ENCODE peak calls at places on chromosomes 7 and 10, in eight cellular contexts. One of them, this sample, is unnamed.

GRCh38 chr7:4840097-4840501 is 21.7 kb downstream of the PAPOLB start:
- DNase-seq in lower lobe of right lung: no peak
- DNase-seq in fibroblast of gingiva: no peak
- DNase-seq in psoas muscle: no peak
- DNase-seq in activated CD8-positive, alpha-beta memory T cell treated with anti-CD3 and anti-CD28 coated beads, Interleukin-2, amount 10 ng/mL, durations not matched to agents 7 days and 5 days: no peak
- DNase-seq in CD8-positive, alpha-beta memory T cell: no peak
- DNase-seq in DMS 273 treated with DMSO at 0.1 percent for 48 hours: peak; percentile 10
- DNase-seq in kidney: no peak
- DNase-seq in this sample: no peak

GRCh38 chr10:103416436-103417147 is 20.2 kb downstream of the PDCD11 start:
- DNase-seq in lower lobe of right lung: no peak
- DNase-seq in fibroblast of gingiva: peak; percentile 55
- DNase-seq in psoas muscle: peak; percentile 46
- DNase-seq in activated CD8-positive, alpha-beta memory T cell treated with anti-CD3 and anti-CD28 coated beads, Interleukin-2, amount 10 ng/mL, durations not matched to agents 7 days and 5 days: peak; percentile 81
- DNase-seq in CD8-positive, alpha-beta memory T cell: peak; percentile 45
- DNase-seq in DMS 273 treated with DMSO at 0.1 percent for 48 hours: no peak
- DNase-seq in kidney: no peak
- DNase-seq in this sample: peak; percentile 53

GRCh38 chr10:123007558-123008378 is 827 bp downstream of the IKZF5 start:
- DNase-seq in lower lobe of right lung: peak; percentile 50
- DNase-seq in fibroblast of gingiva: peak; percentile 31
- DNase-seq in psoas muscle: peak; percentile 17
- DNase-seq in activated CD8-positive, alpha-beta memory T cell treated with anti-CD3 and anti-CD28 coated beads, Interleukin-2, amount 10 ng/mL, durations not matched to agents 7 days and 5 days: peak; percentile 73
- DNase-seq in CD8-positive, alpha-beta memory T cell: peak; percentile 68
- DNase-seq in DMS 273 treated with DMSO at 0.1 percent for 48 hours: no peak
- DNase-seq in kidney: no peak
- DNase-seq in this sample: peak; percentile 30

GRCh38 chr7:149081914-149082313 is 8.6 kb downstream of the ZNF786 start:
- DNase-seq in lower lobe of right lung: no peak
- DNase-seq in fibroblast of gingiva: no peak
- DNase-seq in psoas muscle: no peak
- DNase-seq in activated CD8-positive, alpha-beta memory T cell treated with anti-CD3 and anti-CD28 coated beads, Interleukin-2, amount 10 ng/mL, durations not matched to agents 7 days and 5 days: no peak
- DNase-seq in CD8-positive, alpha-beta memory T cell: no peak
- DNase-seq in DMS 273 treated with DMSO at 0.1 percent for 48 hours: no peak
- DNase-seq in kidney: no peak
- DNase-seq in this sample: no peak

GRCh38 chr10:5510281-5511072 is 11.1 kb upstream of the CALML5 start:
- DNase-seq in lower lobe of right lung: no peak
- DNase-seq in fibroblast of gingiva: no peak
- DNase-seq in psoas muscle: no peak
- DNase-seq in activated CD8-positive, alpha-beta memory T cell treated with anti-CD3 and anti-CD28 coated beads, Interleukin-2, amount 10 ng/mL, durations not matched to agents 7 days and 5 days: no peak
- DNase-seq in CD8-positive, alpha-beta memory T cell: no peak
- DNase-seq in DMS 273 treated with DMSO at 0.1 percent for 48 hours: no peak
- DNase-seq in kidney: peak; percentile 23
- DNase-seq in this sample: no peak

GRCh38 chr10:123252779-123253178 is 98.6 kb downstream of the BUB3 start:
- DNase-seq in lower lobe of right lung: no peak
- DNase-seq in fibroblast of gingiva: no peak
- DNase-seq in psoas muscle: no peak
- DNase-seq in activated CD8-positive, alpha-beta memory T cell treated with anti-CD3 and anti-CD28 coated beads, Interleukin-2, amount 10 ng/mL, durations not matched to agents 7 days and 5 days: no peak
- DNase-seq in CD8-positive, alpha-beta memory T cell: no peak
- DNase-seq in DMS 273 treated with DMSO at 0.1 percent for 48 hours: no peak
- DNase-seq in kidney: no peak
- DNase-seq in this sample: no peak

GRCh38 chr7:26155531-26156375 is 3.8 kb downstream of the NFE2L3 start:
- DNase-seq in lower lobe of right lung: no peak
- DNase-seq in fibroblast of gingiva: no peak
- DNase-seq in psoas muscle: no peak
- DNase-seq in activated CD8-positive, alpha-beta memory T cell treated with anti-CD3 and anti-CD28 coated beads, Interleukin-2, amount 10 ng/mL, durations not matched to agents 7 days and 5 days: no peak
- DNase-seq in CD8-positive, alpha-beta memory T cell: no peak
- DNase-seq in DMS 273 treated with DMSO at 0.1 percent for 48 hours: no peak
- DNase-seq in kidney: no peak
- DNase-seq in this sample: no peak

GRCh38 chr7:25856056-25856780 is 295.8 kb upstream of the NFE2L3 start:
- DNase-seq in lower lobe of right lung: no peak
- DNase-seq in fibroblast of gingiva: peak; percentile 52
- DNase-seq in psoas muscle: no peak
- DNase-seq in activated CD8-positive, alpha-beta memory T cell treated with anti-CD3 and anti-CD28 coated beads, Interleukin-2, amount 10 ng/mL, durations not matched to agents 7 days and 5 days: no peak
- DNase-seq in CD8-positive, alpha-beta memory T cell: no peak
- DNase-seq in DMS 273 treated with DMSO at 0.1 percent for 48 hours: peak; percentile 88
- DNase-seq in kidney: no peak
- DNase-seq in this sample: no peak

GRCh38 chr7:128887169-128888038 is 23.1 kb downstream of the KCP start:
- DNase-seq in lower lobe of right lung: no peak
- DNase-seq in fibroblast of gingiva: no peak
- DNase-seq in psoas muscle: no peak
- DNase-seq in activated CD8-positive, alpha-beta memory T cell treated with anti-CD3 and anti-CD28 coated beads, Interleukin-2, amount 10 ng/mL, durations not matched to agents 7 days and 5 days: no peak
- DNase-seq in CD8-positive, alpha-beta memory T cell: no peak
- DNase-seq in DMS 273 treated with DMSO at 0.1 percent for 48 hours: no peak
- DNase-seq in kidney: peak; percentile 39
- DNase-seq in this sample: no peak

GRCh38 chr7:107993879-107994278 is 9.1 kb downstream of the LAMB1 start:
- DNase-seq in lower lobe of right lung: no peak
- DNase-seq in fibroblast of gingiva: no peak
- DNase-seq in psoas muscle: no peak
- DNase-seq in activated CD8-positive, alpha-beta memory T cell treated with anti-CD3 and anti-CD28 coated beads, Interleukin-2, amount 10 ng/mL, durations not matched to agents 7 days and 5 days: no peak
- DNase-seq in CD8-positive, alpha-beta memory T cell: no peak
- DNase-seq in DMS 273 treated with DMSO at 0.1 percent for 48 hours: no peak
- DNase-seq in kidney: no peak
- DNase-seq in this sample: no peak

GRCh38 chr7:23105086-23105643 is 420 bp upstream of the KLHL7 start:
- DNase-seq in lower lobe of right lung: no peak
- DNase-seq in fibroblast of gingiva: no peak
- DNase-seq in psoas muscle: no peak
- DNase-seq in activated CD8-positive, alpha-beta memory T cell treated with anti-CD3 and anti-CD28 coated beads, Interleukin-2, amount 10 ng/mL, durations not matched to agents 7 days and 5 days: no peak
- DNase-seq in CD8-positive, alpha-beta memory T cell: no peak
- DNase-seq in DMS 273 treated with DMSO at 0.1 percent for 48 hours: no peak
- DNase-seq in kidney: no peak
- DNase-seq in this sample: no peak

GRCh38 chr10:45000138-45000763 is 472 bp upstream of the ZNF22 start:
- DNase-seq in lower lobe of right lung: no peak
- DNase-seq in fibroblast of gingiva: peak; percentile 97
- DNase-seq in psoas muscle: peak; percentile 89
- DNase-seq in activated CD8-positive, alpha-beta memory T cell treated with anti-CD3 and anti-CD28 coated beads, Interleukin-2, amount 10 ng/mL, durations not matched to agents 7 days and 5 days: no peak
- DNase-seq in CD8-positive, alpha-beta memory T cell: peak; percentile 17
- DNase-seq in DMS 273 treated with DMSO at 0.1 percent for 48 hours: no peak
- DNase-seq in kidney: peak; percentile 93
- DNase-seq in this sample: peak; percentile 93

GRCh38 chr7:149838992-149839408 is 825 bp downstream of the ZNF862 start:
- DNase-seq in lower lobe of right lung: no peak
- DNase-seq in fibroblast of gingiva: peak; percentile 18
- DNase-seq in psoas muscle: no peak
- DNase-seq in activated CD8-positive, alpha-beta memory T cell treated with anti-CD3 and anti-CD28 coated beads, Interleukin-2, amount 10 ng/mL, durations not matched to agents 7 days and 5 days: no peak
- DNase-seq in CD8-positive, alpha-beta memory T cell: no peak
- DNase-seq in DMS 273 treated with DMSO at 0.1 percent for 48 hours: no peak
- DNase-seq in kidney: no peak
- DNase-seq in this sample: no peak

GRCh38 chr7:79459381-79459780 is 5.9 kb upstream of the MAGI2 start:
- DNase-seq in lower lobe of right lung: no peak
- DNase-seq in fibroblast of gingiva: peak; percentile 76
- DNase-seq in psoas muscle: no peak
- DNase-seq in activated CD8-positive, alpha-beta memory T cell treated with anti-CD3 and anti-CD28 coated beads, Interleukin-2, amount 10 ng/mL, durations not matched to agents 7 days and 5 days: no peak
- DNase-seq in CD8-positive, alpha-beta memory T cell: no peak
- DNase-seq in DMS 273 treated with DMSO at 0.1 percent for 48 hours: no peak
- DNase-seq in kidney: no peak
- DNase-seq in this sample: peak; percentile 91

GRCh38 chr7:1533569-1534329 is 3.2 kb downstream of the MAFK start:
- DNase-seq in lower lobe of right lung: no peak
- DNase-seq in fibroblast of gingiva: peak; percentile 58
- DNase-seq in psoas muscle: peak; percentile 82
- DNase-seq in activated CD8-positive, alpha-beta memory T cell treated with anti-CD3 and anti-CD28 coated beads, Interleukin-2, amount 10 ng/mL, durations not matched to agents 7 days and 5 days: peak; percentile 83
- DNase-seq in CD8-positive, alpha-beta memory T cell: no peak
- DNase-seq in DMS 273 treated with DMSO at 0.1 percent for 48 hours: no peak
- DNase-seq in kidney: peak; percentile 90
- DNase-seq in this sample: peak; percentile 68

GRCh38 chr7:894927-895450 is 18.6 kb downstream of the GET4 start:
- DNase-seq in lower lobe of right lung: no peak
- DNase-seq in fibroblast of gingiva: no peak
- DNase-seq in psoas muscle: peak; percentile 13
- DNase-seq in activated CD8-positive, alpha-beta memory T cell treated with anti-CD3 and anti-CD28 coated beads, Interleukin-2, amount 10 ng/mL, durations not matched to agents 7 days and 5 days: no peak
- DNase-seq in CD8-positive, alpha-beta memory T cell: no peak
- DNase-seq in DMS 273 treated with DMSO at 0.1 percent for 48 hours: no peak
- DNase-seq in kidney: peak; percentile 55
- DNase-seq in this sample: no peak

GRCh38 chr10:97117372-97117771 is 68.4 kb downstream of the SLIT1 start:
- DNase-seq in lower lobe of right lung: no peak
- DNase-seq in fibroblast of gingiva: no peak
- DNase-seq in psoas muscle: no peak
- DNase-seq in activated CD8-positive, alpha-beta memory T cell treated with anti-CD3 and anti-CD28 coated beads, Interleukin-2, amount 10 ng/mL, durations not matched to agents 7 days and 5 days: no peak
- DNase-seq in CD8-positive, alpha-beta memory T cell: no peak
- DNase-seq in DMS 273 treated with DMSO at 0.1 percent for 48 hours: no peak
- DNase-seq in kidney: no peak
- DNase-seq in this sample: no peak

GRCh38 chr7:1226155-1226901 is 6.3 kb upstream of the UNCX start:
- DNase-seq in lower lobe of right lung: no peak
- DNase-seq in fibroblast of gingiva: no peak
- DNase-seq in psoas muscle: no peak
- DNase-seq in activated CD8-positive, alpha-beta memory T cell treated with anti-CD3 and anti-CD28 coated beads, Interleukin-2, amount 10 ng/mL, durations not matched to agents 7 days and 5 days: no peak
- DNase-seq in CD8-positive, alpha-beta memory T cell: no peak
- DNase-seq in DMS 273 treated with DMSO at 0.1 percent for 48 hours: peak; percentile 58
- DNase-seq in kidney: no peak
- DNase-seq in this sample: no peak

GRCh38 chr10:131937832-131938231 is 37.0 kb downstream of the PPP2R2D start:
- DNase-seq in lower lobe of right lung: no peak
- DNase-seq in fibroblast of gingiva: no peak
- DNase-seq in psoas muscle: no peak
- DNase-seq in activated CD8-positive, alpha-beta memory T cell treated with anti-CD3 and anti-CD28 coated beads, Interleukin-2, amount 10 ng/mL, durations not matched to agents 7 days and 5 days: no peak
- DNase-seq in CD8-positive, alpha-beta memory T cell: no peak
- DNase-seq in DMS 273 treated with DMSO at 0.1 percent for 48 hours: no peak
- DNase-seq in kidney: no peak
- DNase-seq in this sample: no peak

GRCh38 chr10:81820418-81820817 is 54.6 kb upstream of the NRG3 start:
- DNase-seq in lower lobe of right lung: no peak
- DNase-seq in fibroblast of gingiva: no peak
- DNase-seq in psoas muscle: no peak
- DNase-seq in activated CD8-positive, alpha-beta memory T cell treated with anti-CD3 and anti-CD28 coated beads, Interleukin-2, amount 10 ng/mL, durations not matched to agents 7 days and 5 days: no peak
- DNase-seq in CD8-positive, alpha-beta memory T cell: peak; percentile 14
- DNase-seq in DMS 273 treated with DMSO at 0.1 percent for 48 hours: peak; percentile 5
- DNase-seq in kidney: no peak
- DNase-seq in this sample: no peak

GRCh38 chr10:118698421-118698820 is 56.3 kb downstream of the CACUL1 start:
- DNase-seq in lower lobe of right lung: no peak
- DNase-seq in fibroblast of gingiva: no peak
- DNase-seq in psoas muscle: no peak
- DNase-seq in activated CD8-positive, alpha-beta memory T cell treated with anti-CD3 and anti-CD28 coated beads, Interleukin-2, amount 10 ng/mL, durations not matched to agents 7 days and 5 days: peak; percentile 82
- DNase-seq in CD8-positive, alpha-beta memory T cell: peak; percentile 87
- DNase-seq in DMS 273 treated with DMSO at 0.1 percent for 48 hours: no peak
- DNase-seq in kidney: no peak
- DNase-seq in this sample: no peak

GRCh38 chr7:116097365-116098009 is 66.9 kb upstream of the TFEC start:
- DNase-seq in lower lobe of right lung: no peak
- DNase-seq in fibroblast of gingiva: no peak
- DNase-seq in psoas muscle: no peak
- DNase-seq in activated CD8-positive, alpha-beta memory T cell treated with anti-CD3 and anti-CD28 coated beads, Interleukin-2, amount 10 ng/mL, durations not matched to agents 7 days and 5 days: no peak
- DNase-seq in CD8-positive, alpha-beta memory T cell: no peak
- DNase-seq in DMS 273 treated with DMSO at 0.1 percent for 48 hours: no peak
- DNase-seq in kidney: no peak
- DNase-seq in this sample: peak; percentile 6

GRCh38 chr7:151025924-151026671 is 1.8 kb upstream of the ATG9B start:
- DNase-seq in lower lobe of right lung: no peak
- DNase-seq in fibroblast of gingiva: no peak
- DNase-seq in psoas muscle: no peak
- DNase-seq in activated CD8-positive, alpha-beta memory T cell treated with anti-CD3 and anti-CD28 coated beads, Interleukin-2, amount 10 ng/mL, durations not matched to agents 7 days and 5 days: no peak
- DNase-seq in CD8-positive, alpha-beta memory T cell: no peak
- DNase-seq in DMS 273 treated with DMSO at 0.1 percent for 48 hours: no peak
- DNase-seq in kidney: no peak
- DNase-seq in this sample: no peak

GRCh38 chr10:82674036-82674435 is 799.0 kb downstream of the NRG3 start:
- DNase-seq in lower lobe of right lung: no peak
- DNase-seq in fibroblast of gingiva: no peak
- DNase-seq in psoas muscle: no peak
- DNase-seq in activated CD8-positive, alpha-beta memory T cell treated with anti-CD3 and anti-CD28 coated beads, Interleukin-2, amount 10 ng/mL, durations not matched to agents 7 days and 5 days: no peak
- DNase-seq in CD8-positive, alpha-beta memory T cell: no peak
- DNase-seq in DMS 273 treated with DMSO at 0.1 percent for 48 hours: no peak
- DNase-seq in kidney: no peak
- DNase-seq in this sample: peak; percentile 2

GRCh38 chr7:137443616-137444015 is 100.1 kb upstream of the PTN start:
- DNase-seq in lower lobe of right lung: no peak
- DNase-seq in fibroblast of gingiva: peak; percentile 57
- DNase-seq in psoas muscle: no peak
- DNase-seq in activated CD8-positive, alpha-beta memory T cell treated with anti-CD3 and anti-CD28 coated beads, Interleukin-2, amount 10 ng/mL, durations not matched to agents 7 days and 5 days: no peak
- DNase-seq in CD8-positive, alpha-beta memory T cell: no peak
- DNase-seq in DMS 273 treated with DMSO at 0.1 percent for 48 hours: no peak
- DNase-seq in kidney: no peak
- DNase-seq in this sample: peak; percentile 82

GRCh38 chr7:100585511-100586265 is at the start of gene LRCH4:
- DNase-seq in lower lobe of right lung: peak; percentile 70
- DNase-seq in fibroblast of gingiva: no peak
- DNase-seq in psoas muscle: peak; percentile 74
- DNase-seq in activated CD8-positive, alpha-beta memory T cell treated with anti-CD3 and anti-CD28 coated beads, Interleukin-2, amount 10 ng/mL, durations not matched to agents 7 days and 5 days: peak; percentile 75
- DNase-seq in CD8-positive, alpha-beta memory T cell: peak; percentile 74
- DNase-seq in DMS 273 treated with DMSO at 0.1 percent for 48 hours: no peak
- DNase-seq in kidney: no peak
- DNase-seq in this sample: no peak

GRCh38 chr7:44693641-44694313 is 54.9 kb upstream of the ZMIZ2 start:
- DNase-seq in lower lobe of right lung: peak; percentile 45
- DNase-seq in fibroblast of gingiva: peak; percentile 50
- DNase-seq in psoas muscle: peak; percentile 76
- DNase-seq in activated CD8-positive, alpha-beta memory T cell treated with anti-CD3 and anti-CD28 coated beads, Interleukin-2, amount 10 ng/mL, durations not matched to agents 7 days and 5 days: no peak
- DNase-seq in CD8-positive, alpha-beta memory T cell: no peak
- DNase-seq in DMS 273 treated with DMSO at 0.1 percent for 48 hours: no peak
- DNase-seq in kidney: no peak
- DNase-seq in this sample: peak; percentile 41

GRCh38 chr7:2517004-2517403 is 2.6 kb upstream of the LFNG start:
- DNase-seq in lower lobe of right lung: no peak
- DNase-seq in fibroblast of gingiva: peak; percentile 58
- DNase-seq in psoas muscle: no peak
- DNase-seq in activated CD8-positive, alpha-beta memory T cell treated with anti-CD3 and anti-CD28 coated beads, Interleukin-2, amount 10 ng/mL, durations not matched to agents 7 days and 5 days: no peak
- DNase-seq in CD8-positive, alpha-beta memory T cell: no peak
- DNase-seq in DMS 273 treated with DMSO at 0.1 percent for 48 hours: no peak
- DNase-seq in kidney: no peak
- DNase-seq in this sample: peak; percentile 76

GRCh38 chr10:112214335-112214941 is 30.9 kb upstream of the GPAM start:
- DNase-seq in lower lobe of right lung: no peak
- DNase-seq in fibroblast of gingiva: no peak
- DNase-seq in psoas muscle: no peak
- DNase-seq in activated CD8-positive, alpha-beta memory T cell treated with anti-CD3 and anti-CD28 coated beads, Interleukin-2, amount 10 ng/mL, durations not matched to agents 7 days and 5 days: no peak
- DNase-seq in CD8-positive, alpha-beta memory T cell: no peak
- DNase-seq in DMS 273 treated with DMSO at 0.1 percent for 48 hours: no peak
- DNase-seq in kidney: no peak
- DNase-seq in this sample: no peak

GRCh38 chr10:7707102-7707501 is 4.0 kb downstream of the ITIH2 start:
- DNase-seq in lower lobe of right lung: no peak
- DNase-seq in fibroblast of gingiva: no peak
- DNase-seq in psoas muscle: no peak
- DNase-seq in activated CD8-positive, alpha-beta memory T cell treated with anti-CD3 and anti-CD28 coated beads, Interleukin-2, amount 10 ng/mL, durations not matched to agents 7 days and 5 days: no peak
- DNase-seq in CD8-positive, alpha-beta memory T cell: no peak
- DNase-seq in DMS 273 treated with DMSO at 0.1 percent for 48 hours: no peak
- DNase-seq in kidney: no peak
- DNase-seq in this sample: no peak

GRCh38 chr7:157525501-157525915 is 188.7 kb downstream of the DNAJB6 start:
- DNase-seq in lower lobe of right lung: no peak
- DNase-seq in fibroblast of gingiva: no peak
- DNase-seq in psoas muscle: no peak
- DNase-seq in activated CD8-positive, alpha-beta memory T cell treated with anti-CD3 and anti-CD28 coated beads, Interleukin-2, amount 10 ng/mL, durations not matched to agents 7 days and 5 days: no peak
- DNase-seq in CD8-positive, alpha-beta memory T cell: no peak
- DNase-seq in DMS 273 treated with DMSO at 0.1 percent for 48 hours: no peak
- DNase-seq in kidney: no peak
- DNase-seq in this sample: no peak

GRCh38 chr10:121478590-121478989 is 119.7 kb downstream of the FGFR2 start:
- DNase-seq in lower lobe of right lung: no peak
- DNase-seq in fibroblast of gingiva: no peak
- DNase-seq in psoas muscle: no peak
- DNase-seq in activated CD8-positive, alpha-beta memory T cell treated with anti-CD3 and anti-CD28 coated beads, Interleukin-2, amount 10 ng/mL, durations not matched to agents 7 days and 5 days: no peak
- DNase-seq in CD8-positive, alpha-beta memory T cell: no peak
- DNase-seq in DMS 273 treated with DMSO at 0.1 percent for 48 hours: no peak
- DNase-seq in kidney: no peak
- DNase-seq in this sample: no peak

GRCh38 chr10:23362879-23363787 is 18.5 kb upstream of the C10orf67 start:
- DNase-seq in lower lobe of right lung: no peak
- DNase-seq in fibroblast of gingiva: no peak
- DNase-seq in psoas muscle: no peak
- DNase-seq in activated CD8-positive, alpha-beta memory T cell treated with anti-CD3 and anti-CD28 coated beads, Interleukin-2, amount 10 ng/mL, durations not matched to agents 7 days and 5 days: peak; percentile 59
- DNase-seq in CD8-positive, alpha-beta memory T cell: peak; percentile 71
- DNase-seq in DMS 273 treated with DMSO at 0.1 percent for 48 hours: no peak
- DNase-seq in kidney: no peak
- DNase-seq in this sample: no peak

GRCh38 chr10:73134727-73135126 is 24.5 kb downstream of the NUDT13 start:
- DNase-seq in lower lobe of right lung: no peak
- DNase-seq in fibroblast of gingiva: no peak
- DNase-seq in psoas muscle: no peak
- DNase-seq in activated CD8-positive, alpha-beta memory T cell treated with anti-CD3 and anti-CD28 coated beads, Interleukin-2, amount 10 ng/mL, durations not matched to agents 7 days and 5 days: no peak
- DNase-seq in CD8-positive, alpha-beta memory T cell: no peak
- DNase-seq in DMS 273 treated with DMSO at 0.1 percent for 48 hours: no peak
- DNase-seq in kidney: no peak
- DNase-seq in this sample: no peak